ENCODE peak calls at places on chromosomes 13 and 19, in ten cellular contexts. M is transverse colon; Y is spleen; S is HepG2; H is CD8-positive, alpha-beta T cell; V is PC-3; A is esophagus squamous epithelium; K is lung; D is uterus; Z is A549. E is an unnamed sample.

GRCh38 chr13:54241719-54242118 is 1213.1 kb downstream of the OLFM4 start:
- DNase-seq in M (no peak), Y (no peak), S (no peak), H (no peak), V (no peak), A (no peak), K (no peak), D (no peak), Z (no peak), E (no peak)

GRCh38 chr13:70338608-70339007 is 230.4 kb upstream of the KLHL1 start:
- DNase-seq in M (no peak), Y (no peak), S (no peak), H (no peak), V (no peak), A (no peak), K (no peak), D (no peak), Z (no peak), E (no peak)

GRCh38 chr13:83692800-83693199 is 189.5 kb downstream of the SLITRK1 start:
- DNase-seq in M (no peak), Y (no peak), S (no peak), H (no peak), V (no peak), A (no peak), K (no peak), D (no peak), Z (no peak), E (no peak)

GRCh38 chr19:49489601-49490167 is 2.3 kb downstream of the RPL13A start:
- DNase-seq in M (no peak), Y (no peak), S (peak), H (no peak), V (no peak), A (no peak), K (no peak), D (no peak), Z (peak), E (no peak)

GRCh38 chr13:77222000-77222690 is 104.7 kb downstream of the MYCBP2 start:
- DNase-seq in M (no peak), Y (no peak), S (no peak), H (no peak), V (no peak), A (no peak), K (no peak), D (no peak), Z (no peak), E (no peak)

GRCh38 chr13:27822258-27822872 is 30.1 kb downstream of the GSX1 start:
- DNase-seq in M (no peak), Y (no peak), S (no peak), H (no peak), V (no peak), A (no peak), K (no peak), D (no peak), Z (no peak), E (no peak)

GRCh38 chr13:96821971-96822370 is 172.3 kb downstream of the OXGR1 start:
- DNase-seq in M (no peak), Y (no peak), S (no peak), H (no peak), V (no peak), A (no peak), K (no peak), D (no peak), Z (no peak), E (no peak)

GRCh38 chr13:51805925-51806324 is 2.0 kb upstream of the DHRS12 start:
- DNase-seq in M (no peak), Y (no peak), S (no peak), H (no peak), V (no peak), A (no peak), K (no peak), D (no peak), Z (no peak), E (no peak)

GRCh38 chr19:23415561-23416191 is 20.4 kb upstream of the ZNF91 start:
- DNase-seq in M (peak), Y (no peak), S (no peak), H (no peak), V (no peak), A (no peak), K (peak), D (no peak), Z (no peak), E (peak)

GRCh38 chr19:17473041-17473440 is 2.7 kb downstream of the SLC27A1 start:
- DNase-seq in M (no peak), Y (no peak), S (no peak), H (no peak), V (peak), A (no peak), K (no peak), D (no peak), Z (peak), E (no peak)

GRCh38 chr13:24680258-24680920 is at the start of gene ATP12A:
- DNase-seq in M (peak), Y (no peak), S (no peak), H (peak), V (no peak), A (no peak), K (no peak), D (no peak), Z (no peak), E (peak)

GRCh38 chr13:103354189-103354588 is 288.0 kb upstream of the SLC10A2 start:
- DNase-seq in M (no peak), Y (no peak), S (no peak), H (no peak), V (no peak), A (no peak), K (no peak), D (no peak), Z (no peak), E (no peak)

GRCh38 chr19:32858559-32858958 is 11.0 kb downstream of the SLC7A9 start:
- DNase-seq in M (no peak), Y (no peak), S (no peak), H (no peak), V (no peak), A (no peak), K (no peak), D (no peak), Z (no peak), E (no peak)

GRCh38 chr19:12544401-12544876 is 6.8 kb downstream of the ZNF564 start:
- DNase-seq in M (no peak), Y (no peak), S (no peak), H (no peak), V (no peak), A (no peak), K (no peak), D (no peak), Z (no peak), E (no peak)

GRCh38 chr19:34253711-34254551 is 423 bp upstream of the GARRE1 start:
- DNase-seq in M (peak), Y (peak), S (peak), H (peak), V (peak), A (peak), K (peak), D (peak), Z (no peak), E (peak)

GRCh38 chr19:15180451-15181390 is 20.1 kb downstream of the NOTCH3 start:
- DNase-seq in M (peak), Y (peak), S (peak), H (no peak), V (no peak), A (no peak), K (peak), D (no peak), Z (no peak), E (no peak)

GRCh38 chr13:113049521-113049941 is 56.1 kb upstream of the F7 start:
- DNase-seq in M (no peak), Y (peak), S (no peak), H (no peak), V (no peak), A (no peak), K (no peak), D (no peak), Z (no peak), E (no peak)

GRCh38 chr13:43473437-43473836 is 313.3 kb downstream of the ENOX1 start:
- DNase-seq in M (no peak), Y (no peak), S (no peak), H (no peak), V (no peak), A (no peak), K (no peak), D (no peak), Z (no peak), E (no peak)

GRCh38 chr19:10018219-10018618 is 4.9 kb downstream of the RDH8 start:
- DNase-seq in M (no peak), Y (no peak), S (no peak), H (no peak), V (peak), A (no peak), K (no peak), D (no peak), Z (no peak), E (peak)

GRCh38 chr13:19860884-19861655 is 2.4 kb downstream of the ZMYM5 start:
- DNase-seq in M (no peak), Y (peak), S (peak), H (no peak), V (peak), A (no peak), K (no peak), D (no peak), Z (peak), E (no peak)

GRCh38 chr19:13849991-13850909 is 26.7 kb upstream of the NANOS3 start:
- DNase-seq in M (peak), Y (peak), S (peak), H (peak), V (peak), A (no peak), K (peak), D (peak), Z (peak), E (no peak)

GRCh38 chr13:68984688-68985319 is 1122.8 kb upstream of the ATXN8OS start:
- DNase-seq in M (no peak), Y (peak), S (no peak), H (no peak), V (no peak), A (no peak), K (no peak), D (no peak), Z (no peak), E (no peak)

GRCh38 chr13:49443327-49443688 is 556 bp downstream of the CAB39L start:
- DNase-seq in M (no peak), Y (no peak), S (peak), H (no peak), V (peak), A (no peak), K (peak), D (no peak), Z (peak), E (no peak)

GRCh38 chr19:38915329-38916321 is 3.6 kb upstream of the CCER2 start:
- DNase-seq in M (no peak), Y (peak), S (no peak), H (no peak), V (no peak), A (no peak), K (no peak), D (no peak), Z (no peak), E (no peak)
- TF ChIP-seq CTCF in M (no peak), Y (no peak), S (no peak), H (no peak), V (no peak), A (no peak), K (no peak), D (no peak), Z (no peak), E (no peak)

GRCh38 chr19:6418562-6418932 is 6.1 kb downstream of the KHSRP start:
- DNase-seq in M (no peak), Y (no peak), S (no peak), H (no peak), V (no peak), A (no peak), K (no peak), D (no peak), Z (no peak), E (no peak)
- H3K27ac ChIP-seq in M (no peak), Y (no peak), S (no peak), H (no peak), V (no peak), A (no peak), K (no peak), D (no peak), Z (no peak), E (peak)

GRCh38 chr19:39196860-39197562 is at the start of gene NCCRP1:
- DNase-seq in M (no peak), Y (no peak), S (no peak), H (no peak), V (no peak), A (no peak), K (no peak), D (no peak), Z (no peak), E (no peak)

GRCh38 chr19:39196320-39196719 is 444 bp upstream of the NCCRP1 start:
- DNase-seq in M (no peak), Y (no peak), S (no peak), H (no peak), V (no peak), A (no peak), K (no peak), D (no peak), Z (no peak), E (no peak)

GRCh38 chr19:39195755-39196154 is 1.0 kb upstream of the NCCRP1 start:
- DNase-seq in M (no peak), Y (no peak), S (no peak), H (no peak), V (peak), A (no peak), K (no peak), D (no peak), Z (no peak), E (no peak)

GRCh38 chr19:39199025-39199424 is 2.3 kb downstream of the NCCRP1 start:
- DNase-seq in M (no peak), Y (no peak), S (peak), H (no peak), V (no peak), A (no peak), K (no peak), D (peak), Z (no peak), E (no peak)

GRCh38 chr19:39197808-39198207 is 1.0 kb downstream of the NCCRP1 start:
- DNase-seq in M (no peak), Y (no peak), S (no peak), H (no peak), V (peak), A (no peak), K (no peak), D (no peak), Z (no peak), E (peak)
- TF ChIP-seq CTCF in M (no peak), Y (no peak), S (peak), H (no peak), V (peak), A (no peak), K (no peak), D (no peak), Z (peak), E (no peak)

GRCh38 chr19:8308891-8309291 is 733 bp upstream of the CD320 start:
- DNase-seq in M (no peak), Y (peak), S (no peak), H (no peak), V (no peak), A (no peak), K (no peak), D (peak), Z (no peak), E (no peak)
- H3K27ac ChIP-seq in M (peak), Y (peak), S (peak), H (peak), V (peak), A (no peak), K (no peak), D (peak), Z (peak), E (peak)

E was measured in RWPE1.